ENCODE peak calls at places on chromosome 16, in nine cellular contexts. G is lung microvascular endothelial cell; I is T-helper 1 cell; F is upper lobe of right lung; J is ascending aorta; U is naive thymus-derived CD4-positive, alpha-beta T cell; K is dermis microvascular lymphatic vessel endothelial cell; Y is AG08396; W is stimulated activated CD8-positive, alpha-beta memory T cell treated with anti-CD3 and anti-CD28 coated beads, Interleukin-7, amount 100 ng/mL, for 1 hour. X is an unnamed sample.

GRCh38 chr16:84532299-84532724 is 27.9 kb upstream of the MEAK7 start:
- DNase-seq in I (no peak), Y (peak; percentile 85), F (no peak), G (peak; percentile 89), K (peak; percentile 91), W (no peak), J (peak; percentile 91), U (no peak), X (peak; percentile 86)

GRCh38 chr16:28130099-28131088 is 66.9 kb upstream of the GSG1L start:
- DNase-seq in W (no peak), F (no peak), J (no peak), U (no peak), G (no peak), K (peak; percentile 16), I (no peak), Y (no peak), X (no peak)

GRCh38 chr16:84737658-84738057 is 37.9 kb downstream of the USP10 start:
- DNase-seq in K (no peak), F (peak; percentile 70), G (no peak), W (no peak), I (no peak), U (no peak), Y (no peak), J (no peak), X (no peak)

GRCh38 chr16:58034786-58035185 is 9.2 kb downstream of the MMP15 start:
- DNase-seq in U (no peak), F (peak; percentile 48), Y (no peak), K (no peak), I (no peak), G (no peak), J (no peak), W (no peak), X (no peak)

GRCh38 chr16:29182501-29182900 is 197.6 kb downstream of the LAT start:
- DNase-seq in Y (no peak), J (no peak), I (no peak), G (no peak), U (no peak), K (no peak), F (peak; percentile 65), W (no peak), X (no peak)

GRCh38 chr16:54194008-54194731 is 92.4 kb downstream of the IRX3 start:
- DNase-seq in I (no peak), U (no peak), F (peak; percentile 89), K (no peak), G (peak; percentile 5), W (no peak), J (peak; percentile 77), Y (no peak), X (no peak)

GRCh38 chr16:55482056-55482455 is 3.1 kb downstream of the MMP2 start:
- DNase-seq in U (no peak), W (no peak), G (no peak), J (no peak), F (no peak), I (no peak), K (no peak), Y (peak; percentile 50), X (no peak)

GRCh38 chr16:964696-965395 is 5.9 kb downstream of the LMF1 start:
- DNase-seq in Y (no peak), G (no peak), F (peak; percentile 76), J (no peak), K (no peak), U (no peak), W (no peak), I (peak; percentile 87), X (no peak)

GRCh38 chr16:17691621-17692231 is 221.0 kb upstream of the XYLT1 start:
- DNase-seq in Y (no peak), F (no peak), J (no peak), G (no peak), W (no peak), I (no peak), K (no peak), U (no peak), X (no peak)

GRCh38 chr16:72530434-72530833 is 358.5 kb upstream of the PMFBP1 start:
- DNase-seq in J (no peak), I (no peak), W (no peak), K (peak; percentile 79), U (no peak), F (no peak), Y (peak; percentile 7), G (peak; percentile 92), X (no peak)

GRCh38 chr16:4004206-4004605 is 112.0 kb downstream of the ADCY9 start:
- DNase-seq in U (no peak), Y (no peak), F (no peak), I (no peak), G (no peak), J (no peak), W (no peak), K (no peak), X (no peak)

GRCh38 chr16:70694088-70694487 is 8.2 kb upstream of the MTSS2 start:
- DNase-seq in I (no peak), W (no peak), G (peak; percentile 49), J (no peak), U (no peak), K (no peak), Y (peak; percentile 88), F (no peak), X (no peak)

GRCh38 chr16:67552476-67552875 is 9.8 kb upstream of the CTCF start:
- DNase-seq in J (no peak), G (no peak), I (no peak), F (no peak), W (no peak), K (no peak), Y (no peak), U (no peak), X (no peak)

GRCh38 chr16:57899771-57900661 is 70.9 kb downstream of the CNGB1 start:
- DNase-seq in W (peak; percentile 57), J (peak; percentile 82), U (peak; percentile 63), G (peak; percentile 73), Y (peak; percentile 68), K (peak; percentile 71), I (peak; percentile 69), F (peak; percentile 86), X (peak; percentile 30)

GRCh38 chr16:1857433-1858097 is 14.4 kb downstream of the MEIOB start:
- DNase-seq in J (no peak), F (no peak), G (no peak), Y (no peak), U (no peak), K (no peak), W (no peak), I (no peak), X (no peak)

GRCh38 chr16:12587170-12587569 is 216.5 kb downstream of the CPPED1 start:
- DNase-seq in K (no peak), J (no peak), W (no peak), F (no peak), U (no peak), G (no peak), I (no peak), Y (no peak), X (no peak)

GRCh38 chr16:80804061-80804450 is 342 bp downstream of the CDYL2 start:
- DNase-seq in G (peak; percentile 78), U (peak; percentile 36), W (peak; percentile 14), F (peak; percentile 85), I (peak; percentile 75), J (peak; percentile 66), K (peak; percentile 73), Y (peak; percentile 79), X (no peak)

GRCh38 chr16:75229172-75230031 is 10.6 kb downstream of the CTRB1 start:
- DNase-seq in I (no peak), Y (no peak), K (no peak), U (no peak), G (no peak), W (no peak), F (peak; percentile 67), J (no peak), X (no peak)

GRCh38 chr16:87431926-87432325 is 39.8 kb downstream of the MAP1LC3B start:
- DNase-seq in K (no peak), U (no peak), W (no peak), F (no peak), J (no peak), Y (peak; percentile 77), G (peak; percentile 65), I (no peak), X (no peak)

GRCh38 chr16:81427245-81427644 is 17.4 kb upstream of the CMIP start:
- DNase-seq in G (no peak), W (no peak), Y (no peak), I (no peak), F (no peak), J (no peak), K (no peak), U (no peak), X (no peak)

GRCh38 chr16:12228607-12229499 is 252.3 kb downstream of the SNX29 start:
- DNase-seq in I (peak; percentile 14), U (no peak), Y (peak; percentile 50), F (no peak), K (peak; percentile 68), G (peak; percentile 55), J (no peak), W (no peak), X (peak; percentile 25)

GRCh38 chr16:86343111-86343642 is 167.2 kb upstream of the FOXF1 start:
- DNase-seq in Y (peak; percentile 90), I (no peak), F (no peak), K (peak; percentile 58), W (no peak), U (no peak), J (peak; percentile 84), G (peak; percentile 89), X (no peak)

GRCh38 chr16:1494129-1494640 is 1.0 kb downstream of the TELO2 start:
- DNase-seq in Y (peak; percentile 94), G (peak; percentile 90), U (no peak), W (no peak), J (peak; percentile 80), K (peak; percentile 85), I (no peak), F (peak; percentile 68), X (peak; percentile 75)

GRCh38 chr16:67013823-67014640 is 14.9 kb upstream of the CBFB start:
- DNase-seq in K (peak; percentile 67), G (peak; percentile 46), U (peak; percentile 37), I (peak; percentile 85), W (peak; percentile 34), F (peak; percentile 85), Y (peak; percentile 80), J (peak; percentile 91), X (no peak)

GRCh38 chr16:4053663-4054479 is 62.4 kb downstream of the ADCY9 start:
- DNase-seq in Y (peak; percentile 72), I (no peak), G (peak; percentile 90), W (no peak), J (peak; percentile 91), F (peak; percentile 84), U (no peak), K (peak; percentile 76), X (peak; percentile 30)

GRCh38 chr16:51152691-51153261 is 1.7 kb upstream of the SALL1 start:
- DNase-seq in I (no peak), J (no peak), G (no peak), Y (peak; percentile 60), U (no peak), K (no peak), F (no peak), W (no peak), X (no peak)

GRCh38 chr16:4660454-4661007 is 32.8 kb upstream of the NUDT16L1 start:
- DNase-seq in K (peak; percentile 83), F (peak; percentile 91), W (peak; percentile 44), Y (peak; percentile 73), J (no peak), I (peak; percentile 55), U (no peak), G (peak; percentile 82), X (peak; percentile 36)

GRCh38 chr16:84180519-84181140 is 6.2 kb downstream of the TAF1C start:
- DNase-seq in Y (no peak), U (no peak), J (no peak), W (no peak), F (peak; percentile 66), K (no peak), G (no peak), I (no peak), X (no peak)

GRCh38 chr16:56987692-56988091 is 1.7 kb upstream of the NLRC5 start:
- DNase-seq in G (no peak), F (no peak), Y (no peak), J (no peak), W (no peak), K (no peak), I (no peak), U (no peak), X (no peak)

GRCh38 chr16:14302399-14303181 is 231.5 kb downstream of the MRTFB start:
- DNase-seq in I (no peak), G (peak; percentile 22), F (no peak), W (no peak), J (no peak), Y (peak; percentile 60), K (peak; percentile 11), U (no peak), X (no peak)

GRCh38 chr16:50857881-50858280 is 116.0 kb downstream of the CYLD start:
- DNase-seq in J (no peak), Y (no peak), W (no peak), G (no peak), K (no peak), I (no peak), U (no peak), F (no peak), X (no peak)